ENCODE peak calls at places on chromosomes 2 and 18, in nine cellular contexts. One of them, this sample, is unnamed.
A peak's percentile ranks its signal among the peaks of the same experiment; 100 is the strongest.

GRCh38 chr18:58129019-58129374 is 85.0 kb downstream of the NEDD4L start:
- DNase-seq in A549: no peak
- DNase-seq in Peyer's patch: peak; percentile 57
- DNase-seq in ovary: no peak
- DNase-seq in uterus: no peak
- DNase-seq in HepG2: no peak
- DNase-seq in heart left ventricle: no peak
- DNase-seq in HCT116: no peak
- DNase-seq in stomach: peak; percentile 80
- DNase-seq in this sample: no peak

GRCh38 chr2:238382381-238382781 is 44.3 kb upstream of the ASB1 start:
- DNase-seq in uterus: no peak
- DNase-seq in HepG2: no peak
- DNase-seq in HCT116: no peak
- DNase-seq in heart left ventricle: no peak
- DNase-seq in stomach: peak; percentile 22
- DNase-seq in A549: no peak
- DNase-seq in Peyer's patch: no peak
- DNase-seq in ovary: no peak
- DNase-seq in this sample: no peak

GRCh38 chr2:234355052-234355720 is 141.7 kb downstream of the ARL4C start:
- DNase-seq in heart left ventricle: no peak
- DNase-seq in ovary: no peak
- DNase-seq in stomach: no peak
- DNase-seq in uterus: no peak
- DNase-seq in A549: no peak
- DNase-seq in HCT116: no peak
- DNase-seq in HepG2: no peak
- DNase-seq in Peyer's patch: no peak
- DNase-seq in this sample: no peak

GRCh38 chr2:23696163-23697045 is 230.5 kb downstream of the ATAD2B start:
- DNase-seq in HepG2: no peak
- DNase-seq in ovary: no peak
- DNase-seq in stomach: no peak
- DNase-seq in Peyer's patch: no peak
- DNase-seq in uterus: no peak
- DNase-seq in heart left ventricle: no peak
- DNase-seq in HCT116: no peak
- DNase-seq in A549: no peak
- DNase-seq in this sample: peak; percentile 27

GRCh38 chr2:46196871-46197462 is 100.2 kb upstream of the EPAS1 start:
- DNase-seq in HepG2: no peak
- DNase-seq in ovary: no peak
- DNase-seq in stomach: no peak
- DNase-seq in A549: no peak
- DNase-seq in Peyer's patch: no peak
- DNase-seq in uterus: no peak
- DNase-seq in HCT116: no peak
- DNase-seq in heart left ventricle: no peak
- DNase-seq in this sample: no peak

GRCh38 chr2:134170269-134170668 is 83.6 kb upstream of the MGAT5 start:
- DNase-seq in A549: no peak
- DNase-seq in HepG2: no peak
- DNase-seq in heart left ventricle: no peak
- DNase-seq in stomach: no peak
- DNase-seq in HCT116: no peak
- DNase-seq in ovary: no peak
- DNase-seq in Peyer's patch: no peak
- DNase-seq in uterus: no peak
- DNase-seq in this sample: no peak

GRCh38 chr2:61670591-61671503 is 132.7 kb upstream of the XPO1 start:
- DNase-seq in HCT116: no peak
- DNase-seq in ovary: peak; percentile 44
- DNase-seq in heart left ventricle: peak; percentile 36
- DNase-seq in uterus: peak; percentile 31
- DNase-seq in HepG2: no peak
- DNase-seq in Peyer's patch: no peak
- DNase-seq in A549: peak; percentile 72
- DNase-seq in stomach: peak; percentile 63
- DNase-seq in this sample: peak; percentile 65

GRCh38 chr2:109256921-109257320 is 127.9 kb downstream of the SH3RF3 start:
- DNase-seq in stomach: no peak
- DNase-seq in ovary: no peak
- DNase-seq in A549: no peak
- DNase-seq in Peyer's patch: no peak
- DNase-seq in HepG2: no peak
- DNase-seq in heart left ventricle: no peak
- DNase-seq in HCT116: no peak
- DNase-seq in uterus: peak; percentile 42
- DNase-seq in this sample: peak; percentile 44

GRCh38 chr2:170455617-170456426 is 259.3 kb upstream of the SP5 start:
- DNase-seq in uterus: no peak
- DNase-seq in heart left ventricle: no peak
- DNase-seq in ovary: no peak
- DNase-seq in stomach: no peak
- DNase-seq in Peyer's patch: no peak
- DNase-seq in HCT116: no peak
- DNase-seq in HepG2: peak; percentile 98
- DNase-seq in A549: peak; percentile 5
- DNase-seq in this sample: no peak

GRCh38 chr2:23649819-23650218 is 264.8 kb downstream of the KLHL29 start:
- DNase-seq in A549: no peak
- DNase-seq in ovary: no peak
- DNase-seq in HepG2: no peak
- DNase-seq in HCT116: no peak
- DNase-seq in stomach: no peak
- DNase-seq in Peyer's patch: no peak
- DNase-seq in uterus: no peak
- DNase-seq in heart left ventricle: no peak
- DNase-seq in this sample: no peak

GRCh38 chr2:101803128-101803527 is 105.6 kb downstream of the MAP4K4 start:
- DNase-seq in uterus: no peak
- DNase-seq in stomach: no peak
- DNase-seq in HCT116: no peak
- DNase-seq in Peyer's patch: no peak
- DNase-seq in HepG2: peak; percentile 79
- DNase-seq in ovary: no peak
- DNase-seq in heart left ventricle: no peak
- DNase-seq in A549: peak; percentile 54
- DNase-seq in this sample: no peak

GRCh38 chr18:50117876-50118275 is 77.1 kb downstream of the MYO5B start:
- DNase-seq in ovary: no peak
- DNase-seq in A549: no peak
- DNase-seq in heart left ventricle: no peak
- DNase-seq in HepG2: no peak
- DNase-seq in Peyer's patch: no peak
- DNase-seq in stomach: no peak
- DNase-seq in HCT116: no peak
- DNase-seq in uterus: no peak
- DNase-seq in this sample: no peak

GRCh38 chr2:126761981-126762878 is 106.3 kb downstream of the GYPC start:
- DNase-seq in Peyer's patch: no peak
- DNase-seq in HCT116: no peak
- DNase-seq in A549: no peak
- DNase-seq in uterus: no peak
- DNase-seq in ovary: no peak
- DNase-seq in stomach: no peak
- DNase-seq in HepG2: no peak
- DNase-seq in heart left ventricle: no peak
- DNase-seq in this sample: no peak

DNA sequence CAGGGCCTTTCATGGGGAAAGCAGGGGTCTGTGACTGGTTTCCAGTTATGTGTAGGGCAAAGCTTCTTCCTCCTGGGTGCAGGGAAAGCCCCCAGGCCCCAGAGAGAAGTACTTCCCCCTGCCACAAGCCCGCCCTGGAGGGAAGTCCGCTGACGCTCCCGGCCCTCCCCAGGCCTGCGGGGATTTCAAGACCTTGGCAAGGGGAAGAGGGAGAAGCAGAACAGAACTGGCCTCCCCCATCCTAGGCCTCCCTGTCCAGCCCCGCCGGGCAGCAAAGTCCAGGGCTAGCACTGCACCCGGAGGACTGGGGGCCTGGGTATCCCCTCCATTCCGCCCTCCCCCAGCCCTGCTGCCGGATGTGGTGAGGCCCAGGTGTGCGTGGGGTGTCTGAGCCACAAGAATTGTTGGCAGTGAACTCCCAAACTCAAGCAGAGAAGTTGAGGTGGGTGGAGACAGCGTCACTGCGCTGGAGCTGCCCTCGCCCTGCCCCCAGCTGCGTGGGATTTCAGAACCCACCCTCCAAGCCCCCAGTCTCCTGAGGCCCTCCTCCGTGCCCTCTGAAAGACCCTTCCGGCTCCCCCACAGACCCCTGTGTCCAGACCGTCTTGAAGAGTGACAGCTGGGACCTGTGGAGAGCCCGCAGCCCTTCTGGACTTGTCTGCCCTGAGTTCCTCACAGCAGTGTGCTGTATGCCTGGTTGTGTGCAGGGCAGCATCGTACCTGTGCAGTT is 1.1 kb upstream of the DUSP2 start:
- DNase-seq in HepG2: no peak
- DNase-seq in Peyer's patch: peak; percentile 60
- DNase-seq in stomach: peak; percentile 47
- DNase-seq in ovary: no peak
- DNase-seq in HCT116: no peak
- DNase-seq in uterus: peak; percentile 15
- DNase-seq in heart left ventricle: peak; percentile 58
- DNase-seq in A549: no peak
- DNase-seq in this sample: peak; percentile 51
- H3K4me1 ChIP-seq in HepG2: peaks cover 15% of the 10 kb centered on the region
- H3K4me1 ChIP-seq in Peyer's patch: no peaks in the 10 kb centered on the region
- H3K4me1 ChIP-seq in stomach: peaks cover 35% of the 10 kb centered on the region
- H3K4me1 ChIP-seq in ovary: peaks cover 6% of the 10 kb centered on the region
- H3K4me1 ChIP-seq in HCT116: peaks cover 51% of the 10 kb centered on the region
- H3K4me1 ChIP-seq in uterus: no peaks in the 10 kb centered on the region
- H3K4me1 ChIP-seq in heart left ventricle: peaks cover 9% of the 10 kb centered on the region
- H3K4me1 ChIP-seq in A549: peaks cover 10% of the 10 kb centered on the region
- H3K4me1 ChIP-seq in this sample: no peaks in the 10 kb centered on the region

DNA sequence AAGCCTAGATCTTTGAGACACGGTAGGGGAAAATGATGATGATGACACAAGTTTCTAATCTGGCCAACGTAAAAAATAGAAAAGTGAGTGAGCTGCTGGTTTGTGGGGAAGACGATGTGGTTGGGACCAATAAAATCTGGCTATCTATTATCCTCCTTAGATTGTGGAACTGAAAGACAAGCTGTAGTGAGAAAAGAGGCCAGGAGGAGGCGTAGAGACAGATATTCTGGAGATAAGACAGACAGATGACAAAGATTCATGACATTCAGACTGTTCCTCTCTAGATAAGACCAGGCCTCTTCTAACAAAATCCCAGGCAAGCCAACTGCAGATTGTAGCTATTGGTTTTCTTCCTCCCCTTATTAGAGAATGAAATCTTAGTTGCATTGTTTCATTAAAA is 376.3 kb upstream of the UBE2E3 start:
- DNase-seq in HCT116: peak; percentile 6
- DNase-seq in ovary: no peak
- DNase-seq in HepG2: peak; percentile 35
- DNase-seq in heart left ventricle: no peak
- DNase-seq in uterus: no peak
- DNase-seq in A549: peak; percentile 29
- DNase-seq in stomach: no peak
- DNase-seq in Peyer's patch: no peak
- DNase-seq in this sample: no peak
- TF ChIP-seq CTCF in HCT116: peak; percentile 33
- TF ChIP-seq CTCF in ovary: no peak
- TF ChIP-seq CTCF in HepG2: peak; percentile 61
- TF ChIP-seq CTCF in heart left ventricle: peak; percentile 3
- TF ChIP-seq CTCF in uterus: no peak
- TF ChIP-seq CTCF in A549: no peak
- TF ChIP-seq CTCF in stomach: no peak
- TF ChIP-seq CTCF in Peyer's patch: no peak
- TF ChIP-seq CTCF in this sample: no peak

DNA sequence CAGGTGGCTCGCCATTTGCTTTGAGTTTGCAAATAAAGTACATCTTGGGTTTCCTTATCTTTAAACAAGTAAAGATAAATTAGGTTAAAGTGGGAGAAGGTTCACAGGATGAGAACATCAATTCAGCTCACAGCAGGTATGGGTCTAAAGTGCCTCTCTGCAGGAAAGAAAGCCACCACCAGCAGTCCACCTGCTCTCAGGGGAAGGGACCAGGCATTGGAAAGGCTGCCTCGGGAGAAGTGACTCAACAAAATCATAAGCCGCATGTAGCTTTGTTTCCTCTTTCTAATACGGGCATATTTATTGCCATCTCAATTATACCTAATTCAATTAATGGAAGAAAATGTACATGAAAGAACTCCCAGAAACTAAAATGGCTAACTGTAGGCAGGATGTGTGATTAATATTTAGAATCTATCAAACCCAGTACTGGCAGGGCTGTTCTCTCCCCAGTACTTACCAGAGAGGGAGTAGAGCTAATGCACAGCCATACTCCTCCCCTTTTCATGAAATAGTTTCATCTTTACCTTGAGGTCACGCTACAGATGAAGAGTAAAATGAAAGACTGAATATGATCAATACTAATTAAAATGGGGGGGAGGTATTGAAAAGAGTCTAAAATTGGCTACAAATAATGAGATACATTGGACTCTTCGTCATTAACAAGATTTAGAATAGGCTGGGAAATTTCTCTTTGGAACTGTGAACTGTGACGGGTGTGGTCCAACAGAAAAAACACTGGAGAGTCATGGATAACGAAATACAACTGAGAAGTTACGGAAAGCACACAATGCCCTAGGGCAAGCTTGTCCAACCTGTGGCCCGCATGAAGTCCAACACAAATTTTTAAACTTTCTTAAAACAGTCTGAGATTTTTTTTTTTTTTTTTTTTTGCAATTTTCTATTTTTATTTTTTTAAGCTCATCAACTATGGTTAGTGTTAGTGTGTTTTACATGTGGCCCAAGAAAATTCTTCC is 28.1 kb downstream of the CDC42EP3 start:
- DNase-seq in HCT116: no peak
- DNase-seq in HepG2: no peak
- DNase-seq in stomach: no peak
- DNase-seq in heart left ventricle: no peak
- DNase-seq in uterus: no peak
- DNase-seq in A549: no peak
- DNase-seq in Peyer's patch: no peak
- DNase-seq in ovary: no peak
- DNase-seq in this sample: no peak
- TF ChIP-seq POLR2A in HCT116: no peak
- TF ChIP-seq POLR2A in HepG2: no peak
- TF ChIP-seq POLR2A in stomach: no peak
- TF ChIP-seq POLR2A in heart left ventricle: no peak
- TF ChIP-seq POLR2A in uterus: no peak
- TF ChIP-seq POLR2A in A549: no peak
- TF ChIP-seq POLR2A in Peyer's patch: no peak
- TF ChIP-seq POLR2A in ovary: no peak
- TF ChIP-seq POLR2A in this sample: no peak

DNA sequence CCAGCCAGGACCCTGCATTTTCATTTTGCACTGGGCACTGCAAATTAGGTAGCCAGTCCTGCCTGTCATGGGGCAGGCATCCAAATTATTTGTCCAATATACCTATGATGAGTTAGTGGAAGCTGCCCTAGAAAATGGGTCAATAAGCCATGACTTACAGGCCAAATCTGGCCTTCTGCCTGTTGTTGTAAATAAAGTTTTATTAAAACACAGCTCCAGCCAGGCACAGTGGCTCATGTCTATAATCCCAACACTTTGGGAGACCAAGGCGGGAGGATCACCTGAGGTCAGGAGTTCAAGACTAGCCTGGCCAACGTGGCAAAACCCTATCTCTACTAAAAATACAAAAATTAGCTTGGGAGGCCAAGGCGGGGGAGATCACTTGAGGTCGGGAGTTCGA is 8.3 kb downstream of the AP1S3 start:
- DNase-seq in HepG2: no peak
- DNase-seq in uterus: no peak
- DNase-seq in HCT116: no peak
- DNase-seq in heart left ventricle: no peak
- DNase-seq in stomach: no peak
- DNase-seq in ovary: no peak
- DNase-seq in A549: no peak
- DNase-seq in Peyer's patch: no peak
- DNase-seq in this sample: no peak
- H3K4me1 ChIP-seq in HepG2: peaks cover 16% of the 10 kb centered on the region
- H3K4me1 ChIP-seq in uterus: no peaks in the 10 kb centered on the region
- H3K4me1 ChIP-seq in HCT116: peaks cover 73% of the 10 kb centered on the region
- H3K4me1 ChIP-seq in heart left ventricle: no peaks in the 10 kb centered on the region
- H3K4me1 ChIP-seq in stomach: no peaks in the 10 kb centered on the region
- H3K4me1 ChIP-seq in ovary: no peaks in the 10 kb centered on the region
- H3K4me1 ChIP-seq in A549: peaks cover 13% of the 10 kb centered on the region
- H3K4me1 ChIP-seq in Peyer's patch: no peaks in the 10 kb centered on the region
- H3K4me1 ChIP-seq in this sample: no peaks in the 10 kb centered on the region

This sample was measured in right lobe of liver.